ENCODE peak calls at places on chromosomes 11 and 22, in ten cellular contexts. W is stomach, F is HCT116, B is IMR-90, X is A549, N is uterus, T is endothelial cell of umbilical vein, Q is transverse colon, E is right lobe of liver, U is spleen. C is an unnamed sample.

GRCh38 chr11:20639688-20640087 is 29.7 kb upstream of the NELL1 start:
- DNase-seq in W (no peak), F (no peak), B (no peak), X (no peak), N (no peak), T (no peak), Q (no peak), E (no peak), U (no peak), C (no peak)

GRCh38 chr11:118448294-118448693 is 12.0 kb downstream of the KMT2A start:
- DNase-seq in W (no peak), F (no peak), B (peak; percentile 49), X (no peak), N (no peak), T (peak; percentile 10), Q (no peak), E (no peak), U (no peak), C (no peak)

GRCh38 chr22:48485144-48486135 is 1342.2 kb downstream of the BRD1 start:
- DNase-seq in W (no peak), F (no peak), B (no peak), X (no peak), N (peak; percentile 1), T (no peak), Q (no peak), E (no peak), U (peak; percentile 39), C (no peak)

GRCh38 chr11:109815529-109816105 is 277.6 kb upstream of the ZC3H12C start:
- DNase-seq in W (no peak), F (no peak), B (no peak), X (no peak), N (no peak), T (no peak), Q (no peak), E (no peak), U (no peak), C (no peak)

GRCh38 chr11:117421471-117421870 is 93.8 kb downstream of the CEP164 start:
- DNase-seq in W (peak; percentile 3), F (no peak), B (no peak), X (no peak), N (no peak), T (no peak), Q (no peak), E (no peak), U (peak; percentile 46), C (no peak)

GRCh38 chr22:47193606-47194316 is 431.3 kb downstream of the TBC1D22A start:
- DNase-seq in W (peak; percentile 22), F (no peak), B (no peak), X (no peak), N (no peak), T (no peak), Q (no peak), E (no peak), U (peak; percentile 66), C (no peak)

GRCh38 chr11:117882539-117882938 is 6.1 kb upstream of the FXYD6 start:
- DNase-seq in W (no peak), F (no peak), B (no peak), X (no peak), N (no peak), T (no peak), Q (no peak), E (no peak), U (no peak), C (no peak)

GRCh38 chr11:14906614-14907392 is 14.8 kb upstream of the CYP2R1 start:
- DNase-seq in W (no peak), F (no peak), B (no peak), X (no peak), N (no peak), T (no peak), Q (no peak), E (no peak), U (peak; percentile 72), C (no peak)

GRCh38 chr11:88480217-88480616 is 142.7 kb upstream of the CTSC start:
- DNase-seq in W (no peak), F (no peak), B (peak; percentile 86), X (no peak), N (peak; percentile 56), T (peak; percentile 86), Q (no peak), E (no peak), U (no peak), C (no peak)

GRCh38 chr11:96969251-96969650 is 579.4 kb downstream of the JRKL start:
- DNase-seq in W (no peak), F (no peak), B (no peak), X (no peak), N (no peak), T (no peak), Q (no peak), E (no peak), U (no peak), C (no peak)

GRCh38 chr11:2525166-2525861 is 80.5 kb downstream of the KCNQ1 start:
- DNase-seq in W (peak; percentile 61), F (no peak), B (no peak), X (no peak), N (peak; percentile 11), T (no peak), Q (peak; percentile 9), E (peak; percentile 14), U (peak; percentile 64), C (peak; percentile 0)

GRCh38 chr22:28933321-28933720 is 49.9 kb downstream of the ZNRF3 start:
- DNase-seq in W (no peak), F (no peak), B (no peak), X (no peak), N (no peak), T (no peak), Q (no peak), E (no peak), U (no peak), C (no peak)

GRCh38 chr11:110606415-110606814 is 105.8 kb downstream of the ARHGAP20 start:
- DNase-seq in W (no peak), F (no peak), B (no peak), X (no peak), N (no peak), T (no peak), Q (no peak), E (no peak), U (no peak), C (no peak)

GRCh38 chr11:126407682-126408288 is 52.3 kb downstream of the ST3GAL4 start:
- DNase-seq in W (no peak), F (no peak), B (no peak), X (no peak), N (no peak), T (no peak), Q (no peak), E (no peak), U (peak; percentile 51), C (no peak)

GRCh38 chr11:42012261-42012660 is 552.8 kb upstream of the LRRC4C start:
- DNase-seq in W (no peak), F (no peak), B (no peak), X (no peak), N (no peak), T (no peak), Q (no peak), E (no peak), U (no peak), C (no peak)

GRCh38 chr11:33658195-33658900 is 42.3 kb downstream of the C11orf91 start:
- DNase-seq in W (no peak), F (no peak), B (no peak), X (no peak), N (no peak), T (no peak), Q (no peak), E (no peak), U (no peak), C (no peak)

GRCh38 chr22:31583861-31584485 is 78.0 kb downstream of the PISD start:
- DNase-seq in W (no peak), F (no peak), B (peak; percentile 62), X (no peak), N (no peak), T (peak; percentile 45), Q (no peak), E (no peak), U (no peak), C (no peak)

GRCh38 chr22:49810363-49811013 is 17.2 kb downstream of the BRD1 start:
- DNase-seq in W (no peak), F (no peak), B (peak; percentile 30), X (no peak), N (no peak), T (peak; percentile 22), Q (no peak), E (no peak), U (no peak), C (no peak)

GRCh38 chr11:89625171-89625570 is 84.9 kb upstream of the TRIM77 start:
- DNase-seq in W (no peak), F (no peak), B (no peak), X (no peak), N (no peak), T (no peak), Q (no peak), E (no peak), U (no peak), C (no peak)

GRCh38 chr11:17328856-17329490 is 22.6 kb upstream of the NCR3LG1 start:
- DNase-seq in W (peak; percentile 46), F (no peak), B (no peak), X (no peak), N (no peak), T (no peak), Q (no peak), E (no peak), U (no peak), C (no peak)

GRCh38 chr22:48306284-48306683 is 1521.4 kb downstream of the BRD1 start:
- DNase-seq in W (no peak), F (no peak), B (no peak), X (no peak), N (no peak), T (no peak), Q (no peak), E (no peak), U (no peak), C (no peak)

GRCh38 chr22:37427128-37427710 is at the start of gene ELFN2:
- DNase-seq in W (peak; percentile 43), F (no peak), B (peak; percentile 10), X (no peak), N (no peak), T (peak; percentile 20), Q (no peak), E (peak; percentile 48), U (no peak), C (no peak)
- TF ChIP-seq POLR2A in W (no peak), F (no peak), B (no peak), X (peak; percentile 17), N (no peak), T (no peak), Q (no peak), E (no peak), U (no peak), C (no peak)

GRCh38 chr11:59770324-59770723 is 15.1 kb downstream of the STX3 start:
- DNase-seq in W (no peak), F (no peak), B (no peak), X (no peak), N (no peak), T (no peak), Q (no peak), E (no peak), U (no peak), C (no peak)
- H3K4me1 ChIP-seq in W (peaks cover 44% of the 10 kb centered on the region), F (peaks cover 2% of the 10 kb centered on the region), B (no peaks in the 10 kb centered on the region), X (peaks cover 1% of the 10 kb centered on the region), N (no peaks in the 10 kb centered on the region), T (peaks cover 14% of the 10 kb centered on the region), Q (peaks cover 18% of the 10 kb centered on the region), E (no peaks in the 10 kb centered on the region), U (peaks cover 42% of the 10 kb centered on the region), C (peaks cover 18% of the 10 kb centered on the region)

GRCh38 chr11:47410404-47411264 is 2.2 kb downstream of the SLC39A13 start:
- DNase-seq in W (no peak), F (no peak), B (no peak), X (no peak), N (no peak), T (no peak), Q (no peak), E (no peak), U (no peak), C (no peak)
- H3K4me3 ChIP-seq in W (peak overlapping the region; percentile 75), F (no peak overlapping the region), B (no peak overlapping the region), X (no peak overlapping the region), N (no peak overlapping the region), T (no peak overlapping the region), Q (no peak overlapping the region), E (no peak overlapping the region), U (no peak overlapping the region), C (no peak overlapping the region)

GRCh38 chr22:21980547-21980946 is 2.0 kb downstream of the TOP3B start:
- DNase-seq in W (no peak), F (no peak), B (no peak), X (no peak), N (no peak), T (no peak), Q (no peak), E (no peak), U (peak; percentile 36), C (no peak)
- TF ChIP-seq POLR2A in W (no peak), F (no peak), B (no peak), X (no peak), N (no peak), T (no peak), Q (no peak), E (no peak), U (no peak), C (no peak)

C was measured in gastrocnemius medialis.